ENCODE peak calls at places on chromosomes 3 and 15, in seven cellular contexts. One of them, this sample, is unnamed.

GRCh38 chr15:48965972-48966371 is 2.3 kb upstream of the SHC4 start:
- DNase-seq in upper lobe of right lung: no peak
- DNase-seq in PC-3: peak; percentile 63
- DNase-seq in CD8-positive, alpha-beta T cell: no peak
- DNase-seq in A549: peak; percentile 56
- DNase-seq in fibroblast of lung: peak; percentile 52
- DNase-seq in IMR-90: peak; percentile 78
- DNase-seq in this sample: no peak

GRCh38 chr3:197297476-197298340 is 704 bp downstream of the DLG1 start:
- DNase-seq in upper lobe of right lung: peak; percentile 95
- DNase-seq in PC-3: peak; percentile 87
- DNase-seq in CD8-positive, alpha-beta T cell: peak; percentile 88
- DNase-seq in A549: peak; percentile 83
- DNase-seq in fibroblast of lung: peak; percentile 86
- DNase-seq in IMR-90: peak; percentile 82
- DNase-seq in this sample: peak; percentile 89

GRCh38 chr3:13011369-13012227 is 61.6 kb downstream of the IQSEC1 start:
- DNase-seq in upper lobe of right lung: peak; percentile 82
- DNase-seq in PC-3: peak; percentile 12
- DNase-seq in CD8-positive, alpha-beta T cell: peak; percentile 92
- DNase-seq in A549: no peak
- DNase-seq in fibroblast of lung: no peak
- DNase-seq in IMR-90: no peak
- DNase-seq in this sample: peak; percentile 92

GRCh38 chr3:193791041-193792032 is 198.3 kb downstream of the OPA1 start:
- DNase-seq in upper lobe of right lung: peak; percentile 81
- DNase-seq in PC-3: peak; percentile 81
- DNase-seq in CD8-positive, alpha-beta T cell: no peak
- DNase-seq in A549: no peak
- DNase-seq in fibroblast of lung: no peak
- DNase-seq in IMR-90: no peak
- DNase-seq in this sample: no peak

GRCh38 chr15:93719941-93720351 is 511.4 kb upstream of the MCTP2 start:
- DNase-seq in upper lobe of right lung: no peak
- DNase-seq in PC-3: no peak
- DNase-seq in CD8-positive, alpha-beta T cell: no peak
- DNase-seq in A549: no peak
- DNase-seq in fibroblast of lung: peak; percentile 56
- DNase-seq in IMR-90: peak; percentile 55
- DNase-seq in this sample: no peak

GRCh38 chr3:52291508-52292181 is 4.0 kb downstream of the GLYCTK start:
- DNase-seq in upper lobe of right lung: peak; percentile 55
- DNase-seq in PC-3: peak; percentile 45
- DNase-seq in CD8-positive, alpha-beta T cell: peak; percentile 61
- DNase-seq in A549: no peak
- DNase-seq in fibroblast of lung: no peak
- DNase-seq in IMR-90: no peak
- DNase-seq in this sample: no peak

GRCh38 chr3:181616088-181617070 is 95.3 kb upstream of the SOX2 start:
- DNase-seq in upper lobe of right lung: no peak
- DNase-seq in PC-3: no peak
- DNase-seq in CD8-positive, alpha-beta T cell: no peak
- DNase-seq in A549: no peak
- DNase-seq in fibroblast of lung: no peak
- DNase-seq in IMR-90: no peak
- DNase-seq in this sample: no peak

GRCh38 chr3:158094235-158094916 is 11.8 kb downstream of the SHOX2 start:
- DNase-seq in upper lobe of right lung: peak; percentile 62
- DNase-seq in PC-3: no peak
- DNase-seq in CD8-positive, alpha-beta T cell: no peak
- DNase-seq in A549: no peak
- DNase-seq in fibroblast of lung: no peak
- DNase-seq in IMR-90: no peak
- DNase-seq in this sample: no peak

GRCh38 chr15:74053941-74054529 is 28.3 kb downstream of the GOLGA6A start:
- DNase-seq in upper lobe of right lung: peak; percentile 88
- DNase-seq in PC-3: peak; percentile 77
- DNase-seq in CD8-positive, alpha-beta T cell: peak; percentile 70
- DNase-seq in A549: peak; percentile 56
- DNase-seq in fibroblast of lung: peak; percentile 69
- DNase-seq in IMR-90: peak; percentile 44
- DNase-seq in this sample: peak; percentile 61

GRCh38 chr3:14725564-14726420 is 50.9 kb downstream of the C3orf20 start:
- DNase-seq in upper lobe of right lung: no peak
- DNase-seq in PC-3: no peak
- DNase-seq in CD8-positive, alpha-beta T cell: no peak
- DNase-seq in A549: no peak
- DNase-seq in fibroblast of lung: peak; percentile 23
- DNase-seq in IMR-90: peak; percentile 68
- DNase-seq in this sample: no peak

GRCh38 chr3:96750094-96750767 is 64.2 kb upstream of the EPHA6 start:
- DNase-seq in upper lobe of right lung: no peak
- DNase-seq in PC-3: no peak
- DNase-seq in CD8-positive, alpha-beta T cell: no peak
- DNase-seq in A549: no peak
- DNase-seq in fibroblast of lung: no peak
- DNase-seq in IMR-90: no peak
- DNase-seq in this sample: no peak

GRCh38 chr15:101441706-101442105 is 47.8 kb downstream of the PCSK6 start:
- DNase-seq in upper lobe of right lung: no peak
- DNase-seq in PC-3: no peak
- DNase-seq in CD8-positive, alpha-beta T cell: no peak
- DNase-seq in A549: no peak
- DNase-seq in fibroblast of lung: no peak
- DNase-seq in IMR-90: no peak
- DNase-seq in this sample: no peak

GRCh38 chr15:101439920-101440319 is 49.6 kb downstream of the PCSK6 start:
- DNase-seq in upper lobe of right lung: no peak
- DNase-seq in PC-3: peak; percentile 35
- DNase-seq in CD8-positive, alpha-beta T cell: no peak
- DNase-seq in A549: no peak
- DNase-seq in fibroblast of lung: peak; percentile 42
- DNase-seq in IMR-90: peak; percentile 24
- DNase-seq in this sample: no peak

GRCh38 chr15:101444015-101444414 is 45.5 kb downstream of the PCSK6 start:
- DNase-seq in upper lobe of right lung: no peak
- DNase-seq in PC-3: no peak
- DNase-seq in CD8-positive, alpha-beta T cell: no peak
- DNase-seq in A549: no peak
- DNase-seq in fibroblast of lung: no peak
- DNase-seq in IMR-90: no peak
- DNase-seq in this sample: no peak

GRCh38 chr15:101440846-101441590 is 48.5 kb downstream of the PCSK6 start:
- DNase-seq in upper lobe of right lung: no peak
- DNase-seq in PC-3: peak; percentile 7
- DNase-seq in CD8-positive, alpha-beta T cell: no peak
- DNase-seq in A549: no peak
- DNase-seq in fibroblast of lung: no peak
- DNase-seq in IMR-90: no peak
- DNase-seq in this sample: no peak

DNA sequence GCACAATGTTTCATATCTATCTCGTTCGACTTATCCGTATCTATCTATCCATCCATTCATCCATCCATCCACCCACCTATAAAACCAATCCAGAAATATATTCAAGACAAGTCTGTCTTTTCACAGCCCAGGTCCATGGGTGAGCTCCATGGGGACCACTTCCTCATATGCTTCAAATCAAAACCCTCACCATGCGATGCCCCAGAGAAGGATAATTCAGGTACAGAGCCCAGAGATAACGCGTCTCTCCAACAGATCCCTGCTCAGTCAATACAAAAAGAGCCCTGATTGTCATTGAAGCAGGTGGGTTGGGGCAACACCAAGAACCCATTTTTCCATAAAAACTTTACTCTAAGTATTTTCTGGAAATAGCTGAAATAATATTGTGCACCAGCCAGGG is 47.2 kb downstream of the PCSK6 start:
- DNase-seq in upper lobe of right lung: no peak
- DNase-seq in PC-3: no peak
- DNase-seq in CD8-positive, alpha-beta T cell: no peak
- DNase-seq in A549: no peak
- DNase-seq in fibroblast of lung: no peak
- DNase-seq in IMR-90: no peak
- DNase-seq in this sample: no peak
- H3K27ac ChIP-seq in upper lobe of right lung: no peak overlapping the region
- H3K27ac ChIP-seq in PC-3: no peak overlapping the region
- H3K27ac ChIP-seq in CD8-positive, alpha-beta T cell: no peak overlapping the region
- H3K27ac ChIP-seq in A549: no peak overlapping the region
- H3K27ac ChIP-seq in fibroblast of lung: no peak overlapping the region
- H3K27ac ChIP-seq in IMR-90: no peak overlapping the region
- H3K27ac ChIP-seq in this sample: no peak overlapping the region

DNA sequence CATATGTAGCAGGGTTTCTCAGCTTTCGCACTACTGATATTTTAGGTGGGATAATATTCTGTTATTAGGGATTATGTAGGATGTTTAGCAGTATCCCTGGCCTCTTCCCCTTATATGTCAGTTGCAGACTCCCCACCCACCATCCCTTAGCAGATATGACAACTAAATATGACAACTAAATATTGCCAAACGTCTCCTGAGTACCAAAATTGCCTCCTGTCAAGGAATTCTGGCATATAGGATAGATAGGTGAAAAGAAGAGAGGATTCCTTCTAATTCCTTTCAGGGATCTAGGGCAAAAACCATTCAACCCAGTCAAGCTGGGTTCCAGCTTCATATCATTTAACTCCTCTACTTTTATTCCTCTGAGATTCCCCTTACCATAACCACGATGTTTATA is 759.8 kb downstream of the AGBL1 start:
- DNase-seq in upper lobe of right lung: no peak
- DNase-seq in PC-3: no peak
- DNase-seq in CD8-positive, alpha-beta T cell: no peak
- DNase-seq in A549: no peak
- DNase-seq in fibroblast of lung: no peak
- DNase-seq in IMR-90: no peak
- DNase-seq in this sample: no peak
- H3K4me3 ChIP-seq in upper lobe of right lung: no peak overlapping the region
- H3K4me3 ChIP-seq in PC-3: no peak overlapping the region
- H3K4me3 ChIP-seq in CD8-positive, alpha-beta T cell: no peak overlapping the region
- H3K4me3 ChIP-seq in A549: no peak overlapping the region
- H3K4me3 ChIP-seq in fibroblast of lung: no peak overlapping the region
- H3K4me3 ChIP-seq in IMR-90: no peak overlapping the region
- H3K4me3 ChIP-seq in this sample: no peak overlapping the region

GRCh38 chr3:58161435-58162398 is 49.1 kb downstream of the DNASE1L3 start:
- DNase-seq in upper lobe of right lung: peak; percentile 70
- DNase-seq in PC-3: peak; percentile 99
- DNase-seq in CD8-positive, alpha-beta T cell: no peak
- DNase-seq in A549: peak; percentile 89
- DNase-seq in fibroblast of lung: peak; percentile 96
- DNase-seq in IMR-90: peak; percentile 98
- DNase-seq in this sample: no peak

GRCh38 chr3:58157649-58158048 is 53.1 kb downstream of the DNASE1L3 start:
- DNase-seq in upper lobe of right lung: no peak
- DNase-seq in PC-3: no peak
- DNase-seq in CD8-positive, alpha-beta T cell: no peak
- DNase-seq in A549: no peak
- DNase-seq in fibroblast of lung: no peak
- DNase-seq in IMR-90: no peak
- DNase-seq in this sample: no peak

GRCh38 chr3:58163234-58163633 is 47.5 kb downstream of the DNASE1L3 start:
- DNase-seq in upper lobe of right lung: peak; percentile 48
- DNase-seq in PC-3: no peak
- DNase-seq in CD8-positive, alpha-beta T cell: no peak
- DNase-seq in A549: no peak
- DNase-seq in fibroblast of lung: peak; percentile 87
- DNase-seq in IMR-90: peak; percentile 82
- DNase-seq in this sample: no peak

GRCh38 chr3:58158427-58159153 is 52.2 kb downstream of the DNASE1L3 start:
- DNase-seq in upper lobe of right lung: no peak
- DNase-seq in PC-3: no peak
- DNase-seq in CD8-positive, alpha-beta T cell: no peak
- DNase-seq in A549: no peak
- DNase-seq in fibroblast of lung: no peak
- DNase-seq in IMR-90: no peak
- DNase-seq in this sample: no peak

GRCh38 chr3:58160399-58160798 is 50.4 kb downstream of the DNASE1L3 start:
- DNase-seq in upper lobe of right lung: no peak
- DNase-seq in PC-3: no peak
- DNase-seq in CD8-positive, alpha-beta T cell: no peak
- DNase-seq in A549: no peak
- DNase-seq in fibroblast of lung: no peak
- DNase-seq in IMR-90: no peak
- DNase-seq in this sample: no peak
- H3K27ac ChIP-seq in upper lobe of right lung: no peak overlapping the region
- H3K27ac ChIP-seq in PC-3: no peak overlapping the region
- H3K27ac ChIP-seq in CD8-positive, alpha-beta T cell: no peak overlapping the region
- H3K27ac ChIP-seq in A549: peak overlapping the region; percentile 98
- H3K27ac ChIP-seq in fibroblast of lung: no peak overlapping the region
- H3K27ac ChIP-seq in IMR-90: no peak overlapping the region
- H3K27ac ChIP-seq in this sample: no peak overlapping the region

GRCh38 chr3:71050133-71050520 is 533.4 kb downstream of the FOXP1 start:
- DNase-seq in upper lobe of right lung: no peak
- DNase-seq in PC-3: peak; percentile 81
- DNase-seq in CD8-positive, alpha-beta T cell: no peak
- DNase-seq in A549: peak; percentile 19
- DNase-seq in fibroblast of lung: peak; percentile 89
- DNase-seq in IMR-90: peak; percentile 83
- DNase-seq in this sample: no peak
- H3K4me3 ChIP-seq in upper lobe of right lung: no peak overlapping the region
- H3K4me3 ChIP-seq in PC-3: no peak overlapping the region
- H3K4me3 ChIP-seq in CD8-positive, alpha-beta T cell: no peak overlapping the region
- H3K4me3 ChIP-seq in A549: no peak overlapping the region
- H3K4me3 ChIP-seq in fibroblast of lung: no peak overlapping the region
- H3K4me3 ChIP-seq in IMR-90: no peak overlapping the region
- H3K4me3 ChIP-seq in this sample: no peak overlapping the region

GRCh38 chr15:80701676-80702311 is 6.7 kb downstream of the ABHD17C start:
- DNase-seq in upper lobe of right lung: no peak
- DNase-seq in PC-3: no peak
- DNase-seq in CD8-positive, alpha-beta T cell: no peak
- DNase-seq in A549: no peak
- DNase-seq in fibroblast of lung: no peak
- DNase-seq in IMR-90: no peak
- DNase-seq in this sample: no peak
- H3K27ac ChIP-seq in upper lobe of right lung: peak overlapping the region; percentile 64
- H3K27ac ChIP-seq in PC-3: no peak overlapping the region
- H3K27ac ChIP-seq in CD8-positive, alpha-beta T cell: no peak overlapping the region
- H3K27ac ChIP-seq in A549: no peak overlapping the region
- H3K27ac ChIP-seq in fibroblast of lung: no peak overlapping the region
- H3K27ac ChIP-seq in IMR-90: no peak overlapping the region
- H3K27ac ChIP-seq in this sample: no peak overlapping the region

GRCh38 chr3:143084856-143085731 is 34.5 kb upstream of the CHST2 start:
- DNase-seq in upper lobe of right lung: no peak
- DNase-seq in PC-3: peak; percentile 30
- DNase-seq in CD8-positive, alpha-beta T cell: no peak
- DNase-seq in A549: peak; percentile 33
- DNase-seq in fibroblast of lung: peak; percentile 42
- DNase-seq in IMR-90: peak; percentile 47
- DNase-seq in this sample: no peak

GRCh38 chr3:143083781-143084180 is 35.8 kb upstream of the CHST2 start:
- DNase-seq in upper lobe of right lung: no peak
- DNase-seq in PC-3: no peak
- DNase-seq in CD8-positive, alpha-beta T cell: no peak
- DNase-seq in A549: no peak
- DNase-seq in fibroblast of lung: no peak
- DNase-seq in IMR-90: no peak
- DNase-seq in this sample: no peak

GRCh38 chr3:143078883-143079282 is 40.7 kb upstream of the CHST2 start:
- DNase-seq in upper lobe of right lung: no peak
- DNase-seq in PC-3: peak; percentile 49
- DNase-seq in CD8-positive, alpha-beta T cell: no peak
- DNase-seq in A549: peak; percentile 12
- DNase-seq in fibroblast of lung: peak; percentile 64
- DNase-seq in IMR-90: peak; percentile 76
- DNase-seq in this sample: no peak

GRCh38 chr3:143081365-143081764 is 38.2 kb upstream of the CHST2 start:
- DNase-seq in upper lobe of right lung: no peak
- DNase-seq in PC-3: no peak
- DNase-seq in CD8-positive, alpha-beta T cell: no peak
- DNase-seq in A549: no peak
- DNase-seq in fibroblast of lung: no peak
- DNase-seq in IMR-90: no peak
- DNase-seq in this sample: no peak

GRCh38 chr3:143081844-143082778 is 37.5 kb upstream of the CHST2 start:
- DNase-seq in upper lobe of right lung: no peak
- DNase-seq in PC-3: no peak
- DNase-seq in CD8-positive, alpha-beta T cell: no peak
- DNase-seq in A549: no peak
- DNase-seq in fibroblast of lung: no peak
- DNase-seq in IMR-90: no peak
- DNase-seq in this sample: no peak
- H3K4me3 ChIP-seq in upper lobe of right lung: no peak overlapping the region
- H3K4me3 ChIP-seq in PC-3: no peak overlapping the region
- H3K4me3 ChIP-seq in CD8-positive, alpha-beta T cell: no peak overlapping the region
- H3K4me3 ChIP-seq in A549: no peak overlapping the region
- H3K4me3 ChIP-seq in fibroblast of lung: no peak overlapping the region
- H3K4me3 ChIP-seq in IMR-90: no peak overlapping the region
- H3K4me3 ChIP-seq in this sample: no peak overlapping the region